ENCODE peak calls at places on chromosome 13, in ten cellular contexts. D, E, V, J, U, M, W, I, H and Y are unnamed samples.

GRCh38 chr13:93959796-93960533 is 519.5 kb downstream of the DCT start:
- DNase-seq in W (no peak), V (no peak), I (no peak), E (peak; percentile 31), D (no peak), J (no peak), U (no peak), M (no peak), H (peak; percentile 36), Y (no peak)

GRCh38 chr13:30559274-30559673 is 58.4 kb upstream of the USPL1 start:
- DNase-seq in E (no peak), U (no peak), J (no peak), D (no peak), V (no peak), W (no peak), I (no peak), H (no peak), M (no peak), Y (no peak)

GRCh38 chr13:52830946-52831345 is 17.5 kb downstream of the PCDH8 start:
- DNase-seq in W (peak; percentile 8), H (no peak), M (no peak), U (no peak), I (no peak), V (no peak), E (peak; percentile 12), J (no peak), D (no peak), Y (no peak)

GRCh38 chr13:80408270-80408669 is 67.3 kb upstream of the SPRY2 start:
- DNase-seq in E (no peak), M (no peak), H (no peak), I (no peak), U (no peak), J (no peak), D (no peak), W (peak; percentile 25), V (no peak), Y (no peak)

GRCh38 chr13:56720841-56721240 is 419.9 kb upstream of the PRR20A start:
- DNase-seq in J (no peak), V (no peak), D (no peak), E (no peak), W (no peak), U (no peak), M (no peak), H (no peak), I (no peak), Y (no peak)

GRCh38 chr13:27006519-27007161 is 165.0 kb downstream of the USP12 start:
- DNase-seq in W (no peak), I (no peak), D (peak; percentile 42), V (no peak), H (peak; percentile 3), U (peak; percentile 46), M (peak; percentile 34), E (peak; percentile 63), J (no peak), Y (no peak)

GRCh38 chr13:46667687-46668281 is 114.8 kb downstream of the LRCH1 start:
- DNase-seq in D (no peak), W (peak; percentile 24), H (no peak), E (peak; percentile 13), U (no peak), V (no peak), J (no peak), M (no peak), I (no peak), Y (no peak)

GRCh38 chr13:93409001-93409400 is 182.4 kb downstream of the GPC6 start:
- DNase-seq in W (no peak), I (no peak), M (no peak), U (no peak), E (peak; percentile 27), H (no peak), V (no peak), J (no peak), D (no peak), Y (no peak)

GRCh38 chr13:74218291-74218690 is 84.1 kb upstream of the KLF12 start:
- DNase-seq in U (no peak), V (no peak), J (no peak), W (no peak), E (no peak), I (no peak), M (no peak), D (no peak), H (no peak), Y (no peak)

GRCh38 chr13:73702419-73703071 is 431.7 kb downstream of the KLF12 start:
- DNase-seq in H (no peak), M (no peak), J (peak; percentile 8), D (no peak), E (no peak), U (no peak), I (peak; percentile 13), V (no peak), W (no peak), Y (no peak)

GRCh38 chr13:39417643-39418042 is 185.3 kb downstream of the LHFPL6 start:
- DNase-seq in V (no peak), H (peak; percentile 54), D (no peak), J (no peak), M (no peak), E (peak; percentile 63), W (peak; percentile 74), U (no peak), I (no peak), Y (no peak)

GRCh38 chr13:37640499-37640898 is 41.9 kb upstream of the POSTN start:
- DNase-seq in H (peak; percentile 74), D (no peak), E (peak; percentile 84), W (peak; percentile 61), V (no peak), I (no peak), J (no peak), M (no peak), U (no peak), Y (peak; percentile 2)

GRCh38 chr13:35957174-35957867 is 173.9 kb downstream of the DCLK1 start:
- DNase-seq in J (no peak), D (no peak), E (peak; percentile 87), M (no peak), V (no peak), U (no peak), H (peak; percentile 24), I (no peak), W (peak; percentile 2), Y (no peak)

GRCh38 chr13:71867101-71867814 is at the start of gene DACH1:
- DNase-seq in U (no peak), D (peak; percentile 45), M (peak; percentile 89), V (no peak), H (peak; percentile 8), I (no peak), W (peak; percentile 61), E (peak; percentile 35), J (no peak), Y (no peak)

GRCh38 chr13:87671031-87671823 is at the start of gene SLITRK5:
- DNase-seq in H (peak; percentile 19), E (peak; percentile 74), V (no peak), I (no peak), D (peak; percentile 71), U (no peak), M (peak; percentile 60), J (peak; percentile 33), W (peak; percentile 51), Y (no peak)

GRCh38 chr13:21673592-21674270 is 2.9 kb downstream of the FGF9 start:
- DNase-seq in W (no peak), D (peak; percentile 57), U (no peak), V (no peak), H (no peak), I (peak; percentile 31), M (peak; percentile 34), E (peak; percentile 63), J (no peak), Y (no peak)

GRCh38 chr13:67148219-67148583 is 81.9 kb downstream of the PCDH9 start:
- DNase-seq in H (peak; percentile 52), M (no peak), W (no peak), V (no peak), D (no peak), E (peak; percentile 5), U (no peak), I (no peak), J (no peak), Y (no peak)

GRCh38 chr13:98909016-98909415 is 68.8 kb downstream of the DOCK9 start:
- DNase-seq in W (peak; percentile 44), V (no peak), D (no peak), I (no peak), J (no peak), M (no peak), E (peak; percentile 27), U (no peak), H (peak; percentile 15), Y (no peak)

GRCh38 chr13:32622827-32623226 is 36.6 kb downstream of the PDS5B start:
- DNase-seq in I (no peak), V (no peak), J (no peak), E (no peak), D (no peak), U (no peak), M (no peak), W (no peak), H (no peak), Y (no peak)

GRCh38 chr13:52051400-52051799 is 26.9 kb downstream of the UTP14C start:
- DNase-seq in U (no peak), E (no peak), W (no peak), D (no peak), V (no peak), I (no peak), J (no peak), M (no peak), H (no peak), Y (no peak)

GRCh38 chr13:51525567-51526165 is 58.6 kb upstream of the WDFY2 start:
- DNase-seq in E (peak; percentile 88), U (no peak), I (no peak), M (no peak), W (peak; percentile 45), V (no peak), J (no peak), H (peak; percentile 55), D (no peak), Y (no peak)

GRCh38 chr13:81609335-81609734 is 1268.4 kb upstream of the SPRY2 start:
- DNase-seq in D (no peak), W (no peak), U (no peak), E (no peak), V (no peak), J (no peak), H (no peak), I (no peak), M (no peak), Y (no peak)

GRCh38 chr13:59094149-59094548 is 1069.6 kb downstream of the DIAPH3 start:
- DNase-seq in W (peak; percentile 51), E (no peak), V (no peak), D (no peak), M (no peak), H (no peak), I (no peak), U (no peak), J (no peak), Y (no peak)

GRCh38 chr13:48816696-48817095 is 159.0 kb upstream of the FNDC3A start:
- DNase-seq in I (no peak), J (no peak), U (no peak), M (no peak), V (no peak), W (peak; percentile 49), D (no peak), H (no peak), E (no peak), Y (no peak)

GRCh38 chr13:66087149-66087780 is 1142.9 kb downstream of the PCDH9 start:
- DNase-seq in D (no peak), U (no peak), H (no peak), J (no peak), I (no peak), E (no peak), W (no peak), M (no peak), V (no peak), Y (no peak)

GRCh38 chr13:33372251-33372919 is 86.8 kb upstream of the STARD13 start:
- DNase-seq in E (peak; percentile 43), I (no peak), V (no peak), J (no peak), H (no peak), D (no peak), W (no peak), U (no peak), M (no peak), Y (no peak)

GRCh38 chr13:48411281-48412099 is 1.4 kb downstream of the LPAR6 start:
- DNase-seq in W (no peak), J (no peak), D (no peak), E (peak; percentile 48), I (no peak), H (no peak), M (no peak), U (no peak), V (no peak), Y (no peak)

GRCh38 chr13:113029487-113030258 is 60.7 kb downstream of the MCF2L start:
- DNase-seq in W (no peak), M (peak; percentile 29), I (peak; percentile 18), V (no peak), U (no peak), D (peak; percentile 42), J (peak; percentile 11), E (peak; percentile 19), H (no peak), Y (no peak)